ENCODE peak calls at places on chromosomes 2 and 18, in nine cellular contexts. Z is C1 segment of cervical spinal cord, R is cardiac muscle cell, T is GM12864, J is KBM-7, E is GM19239, L is T1000, C is adrenal gland, P is neural crest cell. K is an unnamed sample.

GRCh38 chr2:98649135-98649991 is 41.0 kb downstream of the UNC50 start:
- DNase-seq in Z (peak), R (peak), T (peak), J (peak), E (peak), L (peak), C (peak), P (peak), K (peak)

GRCh38 chr2:197889041-197889440 is 84.6 kb downstream of the PLCL1 start:
- DNase-seq in Z (no peak), R (peak), T (peak), J (peak), E (peak), L (no peak), C (no peak), P (no peak), K (peak)

GRCh38 chr2:57373530-57373929 is 673.1 kb upstream of the VRK2 start:
- DNase-seq in Z (no peak), R (peak), T (no peak), J (no peak), E (no peak), L (no peak), C (no peak), P (no peak), K (peak)

GRCh38 chr2:86350751-86351150 is 13.3 kb upstream of the REEP1 start:
- DNase-seq in Z (no peak), R (no peak), T (no peak), J (no peak), E (no peak), L (no peak), C (no peak), P (no peak), K (no peak)

GRCh38 chr18:39215920-39216319 is 1650.3 kb upstream of the CELF4 start:
- DNase-seq in Z (no peak), R (no peak), T (no peak), J (no peak), E (no peak), L (no peak), C (no peak), P (no peak), K (no peak)

GRCh38 chr2:96157649-96158553 is 12.7 kb upstream of the DUSP2 start:
- DNase-seq in Z (no peak), R (no peak), T (no peak), J (peak), E (peak), L (no peak), C (no peak), P (no peak), K (no peak)

GRCh38 chr2:109382946-109383345 is 230.8 kb downstream of the SEPTIN10 start:
- DNase-seq in Z (no peak), R (peak), T (no peak), J (no peak), E (no peak), L (no peak), C (peak), P (no peak), K (peak)

GRCh38 chr2:159613515-159614336 is 2.6 kb downstream of the BAZ2B start:
- DNase-seq in Z (no peak), R (peak), T (no peak), J (peak), E (no peak), L (no peak), C (no peak), P (no peak), K (peak)

GRCh38 chr2:23499419-23499818 is 114.4 kb downstream of the KLHL29 start:
- DNase-seq in Z (no peak), R (peak), T (no peak), J (no peak), E (no peak), L (no peak), C (no peak), P (no peak), K (peak)

GRCh38 chr18:23824235-23824634 is 135.0 kb downstream of the LAMA3 start:
- DNase-seq in Z (no peak), R (peak), T (no peak), J (no peak), E (no peak), L (no peak), C (no peak), P (no peak), K (peak)

GRCh38 chr2:219178377-219179175 is 501 bp downstream of the RETREG2 start:
- DNase-seq in Z (no peak), R (peak), T (no peak), J (peak), E (no peak), L (peak), C (peak), P (no peak), K (peak)

GRCh38 chr2:39779926-39780325 is 868 bp upstream of the THUMPD2 start:
- DNase-seq in Z (no peak), R (no peak), T (no peak), J (no peak), E (no peak), L (no peak), C (no peak), P (no peak), K (no peak)

K was measured in fibroblast of pulmonary artery.